ENCODE peak calls at places on chromosome 2, in eight cellular contexts. One of them, this sample, is unnamed.

GRCh38 chr2:165927353-165927752 is 26.2 kb downstream of the TTC21B start:
- DNase-seq in GM12878: no peak
- DNase-seq in A549: no peak
- DNase-seq in HCT116: no peak
- DNase-seq in HepG2: no peak
- DNase-seq in endothelial cell of umbilical vein: no peak
- DNase-seq in K562: no peak
- DNase-seq in H1: no peak
- DNase-seq in this sample: no peak

GRCh38 chr2:1736045-1736444 is 8.3 kb downstream of the PXDN start:
- DNase-seq in GM12878: no peak
- DNase-seq in A549: no peak
- DNase-seq in HCT116: no peak
- DNase-seq in HepG2: no peak
- DNase-seq in endothelial cell of umbilical vein: no peak
- DNase-seq in K562: no peak
- DNase-seq in H1: no peak
- DNase-seq in this sample: no peak

GRCh38 chr2:197167608-197168287 is 142.8 kb downstream of the ANKRD44 start:
- DNase-seq in GM12878: no peak
- DNase-seq in A549: no peak
- DNase-seq in HCT116: no peak
- DNase-seq in HepG2: no peak
- DNase-seq in endothelial cell of umbilical vein: no peak
- DNase-seq in K562: no peak
- DNase-seq in H1: no peak
- DNase-seq in this sample: no peak

GRCh38 chr2:134027980-134028379 is 225.9 kb upstream of the MGAT5 start:
- DNase-seq in GM12878: no peak
- DNase-seq in A549: no peak
- DNase-seq in HCT116: no peak
- DNase-seq in HepG2: no peak
- DNase-seq in endothelial cell of umbilical vein: no peak
- DNase-seq in K562: no peak
- DNase-seq in H1: peak
- DNase-seq in this sample: no peak

GRCh38 chr2:98730851-98731708 is at the start of gene MGAT4A:
- DNase-seq in GM12878: no peak
- DNase-seq in A549: peak
- DNase-seq in HCT116: no peak
- DNase-seq in HepG2: peak
- DNase-seq in endothelial cell of umbilical vein: peak
- DNase-seq in K562: peak
- DNase-seq in H1: peak
- DNase-seq in this sample: peak

GRCh38 chr2:230525682-230526081 is 109.7 kb downstream of the SP100 start:
- DNase-seq in GM12878: no peak
- DNase-seq in A549: no peak
- DNase-seq in HCT116: no peak
- DNase-seq in HepG2: peak
- DNase-seq in endothelial cell of umbilical vein: no peak
- DNase-seq in K562: no peak
- DNase-seq in H1: no peak
- DNase-seq in this sample: no peak

GRCh38 chr2:203786912-203787311 is 80.5 kb downstream of the CD28 start:
- DNase-seq in GM12878: no peak
- DNase-seq in A549: no peak
- DNase-seq in HCT116: no peak
- DNase-seq in HepG2: peak
- DNase-seq in endothelial cell of umbilical vein: peak
- DNase-seq in K562: no peak
- DNase-seq in H1: no peak
- DNase-seq in this sample: peak

GRCh38 chr2:231554748-231555545 is 24.7 kb upstream of the NMUR1 start:
- DNase-seq in GM12878: no peak
- DNase-seq in A549: no peak
- DNase-seq in HCT116: no peak
- DNase-seq in HepG2: no peak
- DNase-seq in endothelial cell of umbilical vein: peak
- DNase-seq in K562: no peak
- DNase-seq in H1: no peak
- DNase-seq in this sample: peak

GRCh38 chr2:238973038-238973772 is 125.3 kb downstream of the TWIST2 start:
- DNase-seq in GM12878: no peak
- DNase-seq in A549: no peak
- DNase-seq in HCT116: no peak
- DNase-seq in HepG2: no peak
- DNase-seq in endothelial cell of umbilical vein: peak
- DNase-seq in K562: no peak
- DNase-seq in H1: no peak
- DNase-seq in this sample: no peak

GRCh38 chr2:100653449-100654045 is 90.8 kb downstream of the PDCL3 start:
- DNase-seq in GM12878: no peak
- DNase-seq in A549: no peak
- DNase-seq in HCT116: no peak
- DNase-seq in HepG2: no peak
- DNase-seq in endothelial cell of umbilical vein: no peak
- DNase-seq in K562: no peak
- DNase-seq in H1: peak
- DNase-seq in this sample: no peak

GRCh38 chr2:112480540-112481049 is 1.4 kb upstream of the TTL start:
- DNase-seq in GM12878: no peak
- DNase-seq in A549: peak
- DNase-seq in HCT116: no peak
- DNase-seq in HepG2: peak
- DNase-seq in endothelial cell of umbilical vein: peak
- DNase-seq in K562: peak
- DNase-seq in H1: no peak
- DNase-seq in this sample: no peak

GRCh38 chr2:61011649-61012048 is 5.9 kb upstream of the PEX13 start:
- DNase-seq in GM12878: no peak
- DNase-seq in A549: no peak
- DNase-seq in HCT116: no peak
- DNase-seq in HepG2: no peak
- DNase-seq in endothelial cell of umbilical vein: no peak
- DNase-seq in K562: no peak
- DNase-seq in H1: no peak
- DNase-seq in this sample: peak

GRCh38 chr2:173030541-173031485 is 44.8 kb upstream of the MAP3K20 start:
- DNase-seq in GM12878: no peak
- DNase-seq in A549: no peak
- DNase-seq in HCT116: no peak
- DNase-seq in HepG2: no peak
- DNase-seq in endothelial cell of umbilical vein: no peak
- DNase-seq in K562: no peak
- DNase-seq in H1: no peak
- DNase-seq in this sample: no peak

GRCh38 chr2:27891063-27891819 is 712 bp downstream of the BABAM2 start:
- DNase-seq in GM12878: peak
- DNase-seq in A549: peak
- DNase-seq in HCT116: peak
- DNase-seq in HepG2: peak
- DNase-seq in endothelial cell of umbilical vein: peak
- DNase-seq in K562: peak
- DNase-seq in H1: peak
- DNase-seq in this sample: peak

GRCh38 chr2:215527738-215528137 is 91.9 kb upstream of the FN1 start:
- DNase-seq in GM12878: no peak
- DNase-seq in A549: no peak
- DNase-seq in HCT116: no peak
- DNase-seq in HepG2: no peak
- DNase-seq in endothelial cell of umbilical vein: no peak
- DNase-seq in K562: no peak
- DNase-seq in H1: no peak
- DNase-seq in this sample: no peak

GRCh38 chr2:138010890-138011289 is 46.6 kb downstream of the HNMT start:
- DNase-seq in GM12878: no peak
- DNase-seq in A549: no peak
- DNase-seq in HCT116: no peak
- DNase-seq in HepG2: no peak
- DNase-seq in endothelial cell of umbilical vein: no peak
- DNase-seq in K562: no peak
- DNase-seq in H1: no peak
- DNase-seq in this sample: no peak
- TF ChIP-seq MAX in GM12878: no peak
- TF ChIP-seq MAX in A549: no peak
- TF ChIP-seq MAX in HCT116: no peak
- TF ChIP-seq MAX in HepG2: no peak
- TF ChIP-seq MAX in endothelial cell of umbilical vein: no peak
- TF ChIP-seq MAX in K562: no peak
- TF ChIP-seq MAX in H1: no peak
- TF ChIP-seq MAX in this sample: no peak

GRCh38 chr2:159795781-159796667 is 2.0 kb downstream of the CD302 start:
- DNase-seq in GM12878: no peak
- DNase-seq in A549: no peak
- DNase-seq in HCT116: no peak
- DNase-seq in HepG2: no peak
- DNase-seq in endothelial cell of umbilical vein: peak
- DNase-seq in K562: no peak
- DNase-seq in H1: no peak
- DNase-seq in this sample: peak

GRCh38 chr2:159799833-159800232 is 1.8 kb upstream of the CD302 start:
- DNase-seq in GM12878: no peak
- DNase-seq in A549: no peak
- DNase-seq in HCT116: no peak
- DNase-seq in HepG2: peak
- DNase-seq in endothelial cell of umbilical vein: no peak
- DNase-seq in K562: no peak
- DNase-seq in H1: no peak
- DNase-seq in this sample: no peak

GRCh38 chr2:159801925-159802324 is 3.9 kb upstream of the CD302 start:
- DNase-seq in GM12878: no peak
- DNase-seq in A549: no peak
- DNase-seq in HCT116: no peak
- DNase-seq in HepG2: no peak
- DNase-seq in endothelial cell of umbilical vein: no peak
- DNase-seq in K562: no peak
- DNase-seq in H1: no peak
- DNase-seq in this sample: peak

GRCh38 chr2:159798376-159798724 is 342 bp upstream of the CD302 start:
- DNase-seq in GM12878: no peak
- DNase-seq in A549: no peak
- DNase-seq in HCT116: no peak
- DNase-seq in HepG2: peak
- DNase-seq in endothelial cell of umbilical vein: no peak
- DNase-seq in K562: no peak
- DNase-seq in H1: no peak
- DNase-seq in this sample: peak

DNA sequence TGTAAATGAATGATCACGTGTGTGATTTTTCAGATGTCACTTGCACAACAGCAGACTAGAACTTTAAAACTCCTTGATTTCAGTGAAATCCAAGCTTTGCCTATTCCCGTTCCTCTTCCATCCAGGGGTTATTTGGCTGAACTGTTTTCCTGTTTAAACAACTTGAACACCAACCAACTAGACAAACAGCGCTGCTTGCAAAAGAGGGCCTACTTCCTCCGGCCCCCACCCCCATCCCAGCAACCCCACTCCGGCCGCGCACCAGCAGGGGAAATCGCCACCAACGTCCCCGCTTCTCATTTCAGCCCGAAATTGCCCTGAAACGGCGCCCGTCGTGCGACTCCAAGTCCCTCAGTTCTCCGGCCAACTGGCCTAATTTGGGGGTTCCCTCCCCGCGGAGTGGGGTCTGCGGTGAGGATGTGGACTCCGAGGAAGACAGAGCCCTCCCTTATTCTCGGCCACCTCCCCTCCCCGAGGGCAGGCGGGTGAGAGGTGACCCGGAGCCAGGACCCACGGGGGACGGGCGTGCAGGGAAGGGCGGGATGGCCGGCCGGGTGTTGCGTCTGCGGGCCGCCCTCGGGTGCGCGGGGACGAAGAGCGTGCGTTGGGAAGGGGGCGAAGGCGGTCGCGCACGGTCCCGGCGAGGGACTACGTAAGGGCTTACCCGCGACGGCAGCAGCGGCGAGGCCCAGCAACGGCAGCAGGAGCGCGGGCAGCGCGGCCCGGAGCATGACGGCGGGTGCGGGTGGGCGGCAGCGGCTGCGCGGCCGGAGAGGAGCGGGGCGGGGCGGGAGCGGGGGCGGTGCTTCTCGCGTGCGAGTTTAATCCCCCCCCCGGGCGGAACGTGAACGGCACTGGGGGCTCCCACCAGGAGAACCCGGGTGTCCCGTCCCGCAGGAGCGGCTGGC is at the start of gene CD302:
- DNase-seq in GM12878: no peak
- DNase-seq in A549: peak
- DNase-seq in HCT116: no peak
- DNase-seq in HepG2: peak
- DNase-seq in endothelial cell of umbilical vein: peak
- DNase-seq in K562: peak
- DNase-seq in H1: peak
- DNase-seq in this sample: peak
- TF ChIP-seq CTCF in GM12878: no peak
- TF ChIP-seq CTCF in A549: no peak
- TF ChIP-seq CTCF in HCT116: no peak
- TF ChIP-seq CTCF in HepG2: no peak
- TF ChIP-seq CTCF in endothelial cell of umbilical vein: no peak
- TF ChIP-seq CTCF in K562: no peak
- TF ChIP-seq CTCF in H1: no peak
- TF ChIP-seq CTCF in this sample: no peak

DNA sequence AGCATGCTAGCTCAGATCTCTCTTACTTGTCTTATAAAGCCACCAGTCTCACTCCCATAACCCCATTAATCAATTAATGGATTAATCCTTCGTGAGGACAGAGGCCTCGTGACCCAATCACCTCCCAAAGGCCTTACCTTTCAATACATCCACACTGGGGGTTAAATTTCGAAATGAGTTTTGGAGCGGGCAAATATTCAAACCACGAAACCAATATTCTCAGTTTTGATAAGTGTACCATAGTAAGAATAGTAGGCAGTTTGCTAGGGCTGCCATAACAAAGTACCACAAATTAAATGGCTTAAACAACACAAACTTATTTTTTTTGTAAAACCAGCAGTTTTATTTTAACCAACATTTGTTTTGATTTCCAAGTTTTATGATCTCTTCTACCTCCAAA is 15.2 kb downstream of the HIBCH start:
- DNase-seq in GM12878: no peak
- DNase-seq in A549: no peak
- DNase-seq in HCT116: no peak
- DNase-seq in HepG2: no peak
- DNase-seq in endothelial cell of umbilical vein: no peak
- DNase-seq in K562: no peak
- DNase-seq in H1: no peak
- DNase-seq in this sample: no peak
- TF ChIP-seq POLR2A in GM12878: no peak
- TF ChIP-seq POLR2A in A549: no peak
- TF ChIP-seq POLR2A in HCT116: no peak
- TF ChIP-seq POLR2A in HepG2: no peak
- TF ChIP-seq POLR2A in endothelial cell of umbilical vein: no peak
- TF ChIP-seq POLR2A in K562: no peak
- TF ChIP-seq POLR2A in H1: no peak
- TF ChIP-seq POLR2A in this sample: no peak

DNA sequence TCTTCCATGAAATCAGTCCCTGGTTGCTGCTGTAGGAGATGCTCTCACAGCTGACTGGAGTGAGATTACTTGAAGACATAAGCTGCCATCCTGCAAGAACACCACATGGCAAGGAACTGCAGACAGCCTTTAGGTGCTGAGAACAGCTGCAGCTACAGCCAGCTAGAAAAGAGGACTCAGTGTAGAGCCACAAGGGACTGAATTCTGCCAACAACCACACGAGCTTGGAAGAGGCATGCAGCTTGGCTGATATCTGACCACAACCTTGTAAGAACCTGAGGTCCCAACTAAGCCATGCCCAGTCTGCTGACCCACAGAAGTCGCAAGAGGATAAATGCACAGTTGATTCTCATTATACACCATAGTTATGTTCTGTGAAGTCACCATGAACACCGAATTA is 181.8 kb upstream of the ARL4C start:
- DNase-seq in GM12878: no peak
- DNase-seq in A549: no peak
- DNase-seq in HCT116: no peak
- DNase-seq in HepG2: no peak
- DNase-seq in endothelial cell of umbilical vein: no peak
- DNase-seq in K562: no peak
- DNase-seq in H1: no peak
- DNase-seq in this sample: no peak
- TF ChIP-seq MAX in GM12878: no peak
- TF ChIP-seq MAX in A549: no peak
- TF ChIP-seq MAX in HCT116: no peak
- TF ChIP-seq MAX in HepG2: no peak
- TF ChIP-seq MAX in endothelial cell of umbilical vein: no peak
- TF ChIP-seq MAX in K562: no peak
- TF ChIP-seq MAX in H1: no peak
- TF ChIP-seq MAX in this sample: no peak